ENCODE peak calls at places on chromosome 21, in four cellular contexts. I is cardiac muscle cell, P is upper lobe of right lung, A is heart left ventricle. Y is an unnamed sample. For H3K27me3, the result is how much of the 10 kb centered on the place peaks cover.

GRCh38 chr21:35034203-35034926 is 14.7 kb downstream of the RUNX1 start:
- DNase-seq in I (no peak), P (no peak), A (no peak), Y (no peak)

GRCh38 chr21:17391811-17392340 is 121.0 kb upstream of the CXADR start:
- DNase-seq in I (no peak), P (no peak), A (no peak), Y (no peak)

GRCh38 chr21:31557421-31557955 is 102.0 kb upstream of the SOD1 start:
- DNase-seq in I (peak), P (peak), A (no peak), Y (no peak)

GRCh38 chr21:29499734-29500343 is 201.1 kb downstream of the BACH1 start:
- DNase-seq in I (no peak), P (no peak), A (no peak), Y (no peak)

GRCh38 chr21:28704746-28705145 is 287.9 kb downstream of the LTN1 start:
- DNase-seq in I (peak), P (no peak), A (peak), Y (no peak)

GRCh38 chr21:33101300-33102005 is 31.5 kb downstream of the OLIG1 start:
- DNase-seq in I (no peak), P (no peak), A (no peak), Y (no peak)

GRCh38 chr21:35649186-35649585 is 411.1 kb downstream of the SETD4 start:
- DNase-seq in I (no peak), P (no peak), A (peak), Y (no peak)

GRCh38 chr21:30719401-30719800 is 824 bp upstream of the KRTAP21-3 start:
- DNase-seq in I (no peak), P (no peak), A (no peak), Y (no peak)

GRCh38 chr21:34274001-34274400 is 89.8 kb upstream of the KCNE2 start:
- DNase-seq in I (no peak), P (no peak), A (no peak), Y (no peak)

GRCh38 chr21:32514275-32515055 is 70.9 kb downstream of the TCP10L start:
- DNase-seq in I (no peak), P (no peak), A (no peak), Y (no peak)

GRCh38 chr21:17780539-17780938 is 38.6 kb downstream of the C21orf91 start:
- DNase-seq in I (no peak), P (no peak), A (no peak), Y (no peak)

GRCh38 chr21:34782666-34783365 is 114.0 kb downstream of the CLIC6 start:
- DNase-seq in I (no peak), P (no peak), A (no peak), Y (no peak)

GRCh38 chr21:31136891-31137290 is 98.6 kb upstream of the KRTAP19-8 start:
- DNase-seq in I (no peak), P (no peak), A (no peak), Y (no peak)

DNA sequence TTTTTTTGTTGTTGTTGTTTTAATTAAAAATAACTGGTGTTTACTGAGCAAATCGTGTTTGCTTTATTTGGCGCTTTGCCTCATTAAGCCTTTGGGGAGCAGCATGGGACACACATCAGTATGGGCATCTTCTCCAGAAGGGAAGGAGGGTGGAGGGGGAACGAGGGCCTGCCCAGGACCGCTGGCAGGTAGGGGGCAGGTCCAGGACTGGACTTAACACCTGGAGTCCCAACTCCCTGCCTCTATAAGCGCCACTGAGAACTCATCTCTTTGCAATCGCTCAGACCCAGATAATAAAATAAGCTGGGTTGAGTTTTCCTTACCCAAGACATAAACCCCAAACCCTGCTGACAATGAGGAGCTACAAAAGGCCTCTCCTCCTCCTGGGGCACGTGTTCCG is 15.1 kb downstream of the ABCG1 start:
- DNase-seq in I (no peak), P (no peak), A (no peak), Y (peak)
- H3K27me3 ChIP-seq in I (under half), P (under half), A (under half), Y (under half)

GRCh38 chr21:45589686-45590245 is 47.5 kb upstream of the SLC19A1 start:
- DNase-seq in I (no peak), P (no peak), A (no peak), Y (peak)
- H3K4me3 ChIP-seq in I (no peak), P (peak), A (peak), Y (peak)

DNA sequence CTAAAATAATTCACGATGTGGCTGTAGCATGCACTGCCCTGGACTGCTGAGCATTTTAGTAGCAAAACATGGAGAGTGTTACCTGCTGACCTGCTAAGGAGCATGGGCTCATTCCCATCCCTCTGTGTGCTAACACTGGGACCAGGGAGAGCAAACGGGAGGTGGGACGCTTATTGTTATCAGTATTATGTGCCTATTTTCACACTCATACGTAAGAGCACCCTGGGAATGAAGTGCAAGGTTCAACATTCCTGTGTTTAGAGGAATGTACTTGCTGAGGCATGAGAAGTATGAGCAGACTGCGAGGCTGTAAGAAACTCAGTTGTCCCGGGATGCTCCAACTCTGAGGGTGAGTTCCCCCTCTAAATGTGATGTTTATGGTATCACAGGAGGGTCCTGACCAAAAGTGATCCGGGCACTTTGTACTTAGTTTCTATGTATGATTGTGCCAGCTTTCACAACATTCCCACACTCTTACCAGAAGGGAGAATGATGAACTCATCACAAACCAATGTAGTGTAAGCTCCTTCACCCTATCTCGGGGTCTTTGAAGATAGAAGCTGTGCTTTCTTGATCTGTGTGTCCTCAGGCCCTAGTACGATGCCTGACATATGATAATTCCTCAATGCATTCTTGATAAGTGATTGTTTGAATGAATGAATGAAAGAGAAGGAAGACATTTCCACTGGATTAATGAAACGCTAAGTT is 164.8 kb downstream of the KCNJ6 start:
- DNase-seq in I (peak), P (no peak), A (peak), Y (no peak)
- H3K27me3 ChIP-seq in I (under half), P (under half), A (under half), Y (under half)

GRCh38 chr21:41878831-41879189 is 334 bp downstream of the PRDM15 start:
- DNase-seq in I (peak), P (peak), A (peak), Y (peak)
- H3K4me3 ChIP-seq in I (peak), P (peak), A (peak), Y (peak)

GRCh38 chr21:42365770-42366169 is 565 bp downstream of the TFF1 start:
- DNase-seq in I (no peak), P (no peak), A (no peak), Y (no peak)

GRCh38 chr21:42369821-42370220 is 3.5 kb upstream of the TFF1 start:
- DNase-seq in I (no peak), P (no peak), A (no peak), Y (no peak)

GRCh38 chr21:42366292-42367010 is at the start of gene TFF1:
- DNase-seq in I (no peak), P (no peak), A (no peak), Y (no peak)

GRCh38 chr21:42364304-42364865 is 1.9 kb downstream of the TFF1 start:
- DNase-seq in I (no peak), P (no peak), A (no peak), Y (no peak)

DNA sequence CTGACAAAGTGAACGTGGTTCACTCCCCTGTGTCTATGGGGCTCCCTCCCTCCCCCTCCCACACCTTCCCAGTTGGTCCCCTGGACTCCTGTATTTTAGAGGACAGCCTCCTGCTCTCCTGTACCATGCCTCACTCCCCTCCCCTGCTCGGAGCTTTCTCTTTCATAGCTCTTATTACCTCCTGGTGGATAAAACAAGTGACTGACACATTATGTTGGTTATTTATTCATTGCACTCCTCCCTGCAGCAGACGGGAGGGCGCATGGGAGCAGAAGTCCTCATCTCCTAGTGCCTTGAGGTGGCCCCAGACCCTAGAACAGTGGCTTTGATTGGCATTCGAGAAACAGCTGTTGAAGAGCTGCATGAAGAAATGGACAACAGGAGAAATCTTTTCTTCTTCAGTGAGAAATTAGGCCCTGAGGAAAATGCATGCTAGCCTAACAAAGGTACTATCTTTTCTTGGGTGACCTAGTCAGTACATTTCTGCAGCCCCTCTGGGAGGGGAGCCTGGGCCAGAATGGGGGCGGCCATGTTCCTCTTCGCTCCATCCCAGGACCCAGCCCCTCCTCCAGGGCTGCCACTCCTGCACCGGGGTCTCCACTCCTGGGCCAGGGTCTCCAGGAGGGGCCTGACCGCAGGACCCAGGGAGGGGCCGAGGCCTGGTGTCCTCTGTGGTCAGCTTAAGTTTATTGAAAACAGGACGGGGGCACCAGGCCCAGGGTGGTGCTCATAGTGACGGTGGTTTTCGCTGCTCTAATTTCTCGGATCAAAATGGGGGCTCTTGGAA is 1.2 kb upstream of the TFF1 start:
- DNase-seq in I (no peak), P (no peak), A (no peak), Y (no peak)
- H3K27me3 ChIP-seq in I (under half), P (under half), A (under half), Y (under half)

DNA sequence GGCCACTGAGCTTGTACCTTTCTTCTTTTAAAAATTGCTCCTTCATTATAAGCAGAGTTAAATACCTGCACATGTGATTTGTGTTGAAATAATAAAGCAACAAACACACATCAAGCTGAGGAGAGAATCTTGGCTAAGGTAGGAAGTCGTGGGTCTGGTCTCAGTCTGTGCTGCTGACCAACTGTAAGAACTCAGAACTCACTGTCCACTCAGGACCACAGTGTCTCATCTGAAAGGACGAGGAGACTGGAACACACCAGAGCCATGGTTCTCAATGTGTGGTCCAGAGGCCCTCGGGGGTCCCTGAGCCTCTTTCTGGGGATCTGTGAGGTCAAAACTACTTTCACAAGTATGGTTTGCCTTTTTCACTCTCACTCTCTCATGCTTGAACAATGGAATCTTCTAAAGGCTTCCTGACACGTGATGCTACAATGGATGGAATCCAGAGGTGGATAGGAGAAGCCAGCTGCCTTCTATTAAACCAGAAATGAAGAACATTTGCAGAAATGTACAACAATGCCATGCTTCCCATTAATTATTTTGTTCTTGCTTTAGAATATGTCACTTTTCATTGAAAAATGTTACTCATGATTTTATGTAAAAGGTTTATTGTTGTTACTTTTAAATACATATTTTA is 17.3 kb upstream of the ETS2 start:
- DNase-seq in I (no peak), P (no peak), A (no peak), Y (no peak)
- H3K4me3 ChIP-seq in I (no peak), P (no peak), A (no peak), Y (no peak)

GRCh38 chr21:44345495-44345894 is 6.3 kb upstream of the CFAP410 start:
- DNase-seq in I (no peak), P (no peak), A (peak), Y (no peak)

GRCh38 chr21:44348861-44349260 is 4.6 kb upstream of the TRPM2 start:
- DNase-seq in I (no peak), P (peak), A (no peak), Y (no peak)

GRCh38 chr21:44349416-44349846 is 4.0 kb upstream of the TRPM2 start:
- DNase-seq in I (no peak), P (peak), A (no peak), Y (no peak)

GRCh38 chr21:44349847-44350772 is 3.3 kb upstream of the TRPM2 start:
- DNase-seq in I (no peak), P (no peak), A (no peak), Y (no peak)

DNA sequence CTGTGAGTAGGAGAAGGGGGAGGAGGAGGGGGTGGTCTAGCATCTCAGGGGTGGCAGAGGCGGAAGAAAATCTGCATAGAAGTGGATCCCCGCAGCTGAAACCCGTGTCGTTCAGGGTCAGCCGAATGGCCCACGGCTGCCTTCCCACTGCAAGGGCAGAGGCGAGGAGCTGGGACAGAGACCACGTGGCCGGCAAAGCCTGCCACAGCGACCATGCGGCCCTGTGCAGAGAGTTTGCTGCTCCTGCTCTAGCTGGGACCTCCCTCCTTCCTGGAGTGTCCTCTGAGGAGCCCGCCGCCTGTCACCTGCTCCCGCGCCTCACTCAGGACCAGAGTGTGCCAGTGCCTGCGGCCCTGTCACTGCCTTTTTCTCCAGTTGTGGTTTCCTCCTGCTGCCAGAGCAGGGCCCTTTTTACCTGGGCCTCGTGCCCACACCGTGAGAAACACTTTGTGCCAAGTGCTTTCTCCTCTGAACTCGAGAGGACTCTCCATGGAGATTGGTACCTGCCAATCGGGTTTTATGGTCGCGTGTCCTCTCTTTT is 5.4 kb upstream of the TRPM2 start:
- DNase-seq in I (no peak), P (peak), A (no peak), Y (peak)
- H3K27me3 ChIP-seq in I (under half), P (under half), A (under half), Y (under half)